ENCODE peak calls at places on chromosomes 3 and 15, in five cellular contexts. F is hepatocyte, W is aorta, N is fibroblast of lung, M is uterus. R is an unnamed sample.

GRCh38 chr3:35322070-35322469 is 317.3 kb upstream of the ARPP21 start:
- DNase-seq in F (no peak), W (no peak), N (peak), M (no peak), R (no peak)

GRCh38 chr15:89335289-89336041 is 841 bp upstream of the POLG start:
- DNase-seq in F (peak), W (no peak), N (no peak), M (no peak), R (no peak)

GRCh38 chr15:76313731-76314130 is 2.5 kb upstream of the ETFA start:
- DNase-seq in F (no peak), W (no peak), N (no peak), M (no peak), R (no peak)

GRCh38 chr3:46017720-46018119 is 9.6 kb downstream of the XCR1 start:
- DNase-seq in F (no peak), W (peak), N (peak), M (no peak), R (no peak)

GRCh38 chr3:127964053-127964452 is 49.0 kb downstream of the KBTBD12 start:
- DNase-seq in F (peak), W (no peak), N (peak), M (no peak), R (no peak)

GRCh38 chr3:101807884-101808283 is 28.9 kb downstream of the NXPE3 start:
- DNase-seq in F (no peak), W (no peak), N (no peak), M (no peak), R (no peak)

GRCh38 chr3:169137076-169137475 is 526.4 kb downstream of the MECOM start:
- DNase-seq in F (no peak), W (no peak), N (no peak), M (no peak), R (no peak)

GRCh38 chr3:138888569-138888968 is 53.8 kb upstream of the PIK3CB start:
- DNase-seq in F (no peak), W (no peak), N (no peak), M (no peak), R (no peak)

GRCh38 chr15:83199288-83199687 is 8.3 kb downstream of the HDGFL3 start:
- DNase-seq in F (no peak), W (no peak), N (no peak), M (no peak), R (no peak)

DNA sequence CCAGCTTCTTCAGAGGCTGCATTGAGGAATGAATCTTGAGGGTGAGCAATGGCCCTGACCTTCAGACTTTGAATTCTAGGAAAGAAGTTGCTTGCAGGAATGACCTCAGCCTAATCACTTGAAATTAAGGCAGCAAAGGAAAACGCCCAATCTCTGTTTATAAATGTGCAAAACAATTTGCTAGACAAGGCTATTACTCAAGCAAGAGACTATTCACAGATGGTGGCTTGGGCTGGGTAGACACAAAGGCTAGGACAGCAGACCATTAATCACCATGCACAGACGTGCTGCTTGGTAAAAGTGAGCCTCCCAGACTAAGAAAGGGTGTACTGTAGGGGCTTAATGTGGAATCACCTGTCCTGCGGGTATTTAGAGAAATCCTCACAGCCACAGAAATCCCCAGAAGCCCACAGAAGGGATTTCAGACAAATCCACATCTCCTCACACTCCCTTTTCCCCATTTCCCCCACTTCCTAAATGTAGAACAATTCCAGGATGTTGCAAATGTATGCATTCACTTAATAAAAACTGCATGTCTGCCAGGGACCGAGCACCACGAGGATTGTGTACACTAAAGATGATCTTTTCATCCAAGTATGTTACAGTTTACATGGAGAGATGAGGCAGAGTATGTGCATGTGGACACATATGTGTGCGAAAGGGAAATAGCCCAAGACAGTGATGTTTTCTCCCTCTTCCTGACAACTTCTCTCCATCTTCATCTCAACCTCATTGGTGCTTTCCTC is 259.5 kb downstream of the THSD4 start:
- DNase-seq in F (no peak), W (no peak), N (peak), M (no peak), R (peak)
- H3K27ac ChIP-seq in F (no peak), W (peak), N (peak), M (peak), R (peak)

DNA sequence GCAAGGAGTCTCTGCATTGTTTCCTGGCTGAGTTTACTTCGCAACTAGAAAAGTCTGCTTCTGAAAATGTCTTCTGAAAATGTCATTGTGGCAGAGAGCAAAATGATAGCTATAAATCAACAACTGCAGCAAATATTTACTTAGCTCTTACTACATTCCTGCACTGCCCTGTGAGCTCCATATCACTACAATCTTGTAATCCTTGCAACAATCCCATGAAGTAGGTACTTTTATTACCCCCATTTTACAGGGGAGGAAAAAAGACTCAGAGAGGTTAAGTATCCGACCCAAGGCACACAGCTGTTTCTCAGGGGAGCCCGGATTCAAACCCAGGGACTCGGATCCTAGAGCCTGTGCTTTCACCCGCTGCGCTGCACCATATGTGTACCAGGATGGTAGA is 34.2 kb upstream of the SPTBN5 start:
- DNase-seq in F (peak), W (no peak), N (no peak), M (no peak), R (no peak)
- H3K4me3 ChIP-seq in F (no peak), W (no peak), N (no peak), M (no peak), R (no peak)

GRCh38 chr3:64167868-64168267 is 57.4 kb downstream of the PRICKLE2 start:
- DNase-seq in F (no peak), W (no peak), N (no peak), M (no peak), R (no peak)
- H3K27ac ChIP-seq in F (no peak), W (no peak), N (no peak), M (no peak), R (no peak)

DNA sequence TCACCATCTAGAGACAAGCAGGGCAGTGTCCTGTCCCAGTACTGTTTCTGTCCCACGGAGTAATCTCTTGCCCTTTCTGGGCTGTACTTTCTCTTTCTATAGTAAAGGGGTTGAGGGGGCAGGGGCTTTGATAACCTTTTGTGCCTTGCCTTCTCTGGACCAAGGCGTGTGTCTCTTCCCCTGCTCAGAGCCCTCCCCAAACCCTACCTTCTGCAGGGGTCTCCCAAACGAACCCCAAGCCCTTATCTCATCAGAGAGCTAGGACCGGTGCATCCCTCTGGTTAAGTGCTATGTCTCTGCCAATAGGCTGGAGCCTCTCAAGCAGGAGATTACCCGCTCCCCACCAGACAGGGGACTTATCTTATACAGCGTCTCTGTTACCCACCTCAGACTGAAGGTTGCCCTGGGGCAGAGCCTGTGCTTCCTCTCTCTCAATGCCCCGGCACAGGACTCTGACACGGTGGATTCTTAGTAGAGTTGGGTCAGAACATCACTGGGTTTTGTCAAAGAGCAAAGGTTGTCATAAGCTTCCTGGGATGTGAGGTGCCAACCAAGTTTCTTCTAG is 2.9 kb downstream of the PLEKHO2 start:
- DNase-seq in F (no peak), W (peak), N (no peak), M (no peak), R (no peak)
- H3K4me3 ChIP-seq in F (no peak), W (no peak), N (peak), M (peak), R (peak)

R was measured in AG04450.